ENCODE peak calls at places on chromosomes 12 and 14, in nine cellular contexts. One of them, this sample, is unnamed.
A peak's percentile ranks its signal among the peaks of the same experiment; 100 is the strongest.

GRCh38 chr12:124513297-124513867 is 54.0 kb downstream of the NCOR2 start:
- DNase-seq in occipital lobe: no peak
- DNase-seq in RPMI7951: no peak
- DNase-seq in suprapubic skin: no peak
- DNase-seq in A549: no peak
- DNase-seq in neuronal stem cell: no peak
- DNase-seq in activated naive CD4-positive, alpha-beta T cell treated with Interleukin-2 at 50 U/mL for 16 hours: no peak
- DNase-seq in left ventricle myocardium inferior: no peak
- DNase-seq in HCT116: no peak
- DNase-seq in this sample: no peak

GRCh38 chr14:102050625-102051024 is 36.2 kb downstream of the HSP90AA1 start:
- DNase-seq in occipital lobe: no peak
- DNase-seq in RPMI7951: no peak
- DNase-seq in suprapubic skin: no peak
- DNase-seq in A549: no peak
- DNase-seq in neuronal stem cell: no peak
- DNase-seq in activated naive CD4-positive, alpha-beta T cell treated with Interleukin-2 at 50 U/mL for 16 hours: no peak
- DNase-seq in left ventricle myocardium inferior: no peak
- DNase-seq in HCT116: no peak
- DNase-seq in this sample: no peak

GRCh38 chr14:46048127-46048526 is 603.5 kb downstream of the RPL10L start:
- DNase-seq in occipital lobe: no peak
- DNase-seq in RPMI7951: peak; percentile 82
- DNase-seq in suprapubic skin: no peak
- DNase-seq in A549: no peak
- DNase-seq in neuronal stem cell: peak; percentile 33
- DNase-seq in activated naive CD4-positive, alpha-beta T cell treated with Interleukin-2 at 50 U/mL for 16 hours: no peak
- DNase-seq in left ventricle myocardium inferior: no peak
- DNase-seq in HCT116: peak; percentile 39
- DNase-seq in this sample: no peak

GRCh38 chr12:3136641-3137267 is 59.6 kb downstream of the TSPAN9 start:
- DNase-seq in occipital lobe: no peak
- DNase-seq in RPMI7951: no peak
- DNase-seq in suprapubic skin: no peak
- DNase-seq in A549: no peak
- DNase-seq in neuronal stem cell: no peak
- DNase-seq in activated naive CD4-positive, alpha-beta T cell treated with Interleukin-2 at 50 U/mL for 16 hours: no peak
- DNase-seq in left ventricle myocardium inferior: no peak
- DNase-seq in HCT116: no peak
- DNase-seq in this sample: no peak

GRCh38 chr14:35878272-35879140 is 52.4 kb downstream of the BRMS1L start:
- DNase-seq in occipital lobe: no peak
- DNase-seq in RPMI7951: peak; percentile 86
- DNase-seq in suprapubic skin: no peak
- DNase-seq in A549: peak; percentile 41
- DNase-seq in neuronal stem cell: no peak
- DNase-seq in activated naive CD4-positive, alpha-beta T cell treated with Interleukin-2 at 50 U/mL for 16 hours: no peak
- DNase-seq in left ventricle myocardium inferior: no peak
- DNase-seq in HCT116: peak; percentile 12
- DNase-seq in this sample: no peak

GRCh38 chr14:54565236-54566151 is 1.4 kb upstream of the SAMD4A start:
- DNase-seq in occipital lobe: peak; percentile 82
- DNase-seq in RPMI7951: peak; percentile 84
- DNase-seq in suprapubic skin: peak; percentile 97
- DNase-seq in A549: peak; percentile 88
- DNase-seq in neuronal stem cell: peak; percentile 80
- DNase-seq in activated naive CD4-positive, alpha-beta T cell treated with Interleukin-2 at 50 U/mL for 16 hours: peak; percentile 82
- DNase-seq in left ventricle myocardium inferior: peak; percentile 96
- DNase-seq in HCT116: peak; percentile 79
- DNase-seq in this sample: peak; percentile 90

GRCh38 chr14:102500190-102500661 is 9.3 kb downstream of the ANKRD9 start:
- DNase-seq in occipital lobe: no peak
- DNase-seq in RPMI7951: no peak
- DNase-seq in suprapubic skin: no peak
- DNase-seq in A549: no peak
- DNase-seq in neuronal stem cell: no peak
- DNase-seq in activated naive CD4-positive, alpha-beta T cell treated with Interleukin-2 at 50 U/mL for 16 hours: no peak
- DNase-seq in left ventricle myocardium inferior: peak; percentile 77
- DNase-seq in HCT116: no peak
- DNase-seq in this sample: no peak

GRCh38 chr12:62259311-62259992 is 752 bp upstream of the USP15 start:
- DNase-seq in occipital lobe: no peak
- DNase-seq in RPMI7951: no peak
- DNase-seq in suprapubic skin: no peak
- DNase-seq in A549: peak; percentile 8
- DNase-seq in neuronal stem cell: no peak
- DNase-seq in activated naive CD4-positive, alpha-beta T cell treated with Interleukin-2 at 50 U/mL for 16 hours: no peak
- DNase-seq in left ventricle myocardium inferior: no peak
- DNase-seq in HCT116: no peak
- DNase-seq in this sample: no peak

GRCh38 chr12:31361730-31362114 is 35.8 kb upstream of the SINHCAF start:
- DNase-seq in occipital lobe: no peak
- DNase-seq in RPMI7951: no peak
- DNase-seq in suprapubic skin: no peak
- DNase-seq in A549: no peak
- DNase-seq in neuronal stem cell: no peak
- DNase-seq in activated naive CD4-positive, alpha-beta T cell treated with Interleukin-2 at 50 U/mL for 16 hours: no peak
- DNase-seq in left ventricle myocardium inferior: no peak
- DNase-seq in HCT116: no peak
- DNase-seq in this sample: no peak

GRCh38 chr12:24039113-24039525 is 89.6 kb upstream of the SOX5 start:
- DNase-seq in occipital lobe: no peak
- DNase-seq in RPMI7951: peak; percentile 60
- DNase-seq in suprapubic skin: no peak
- DNase-seq in A549: no peak
- DNase-seq in neuronal stem cell: no peak
- DNase-seq in activated naive CD4-positive, alpha-beta T cell treated with Interleukin-2 at 50 U/mL for 16 hours: no peak
- DNase-seq in left ventricle myocardium inferior: no peak
- DNase-seq in HCT116: no peak
- DNase-seq in this sample: no peak